ENCODE peak calls at places on chromosomes 16 and 17, in eight cellular contexts. T, L, N, M, H, J, U and A are unnamed samples.

GRCh38 chr16:15054357-15055140 is 1.3 kb downstream of the NTAN1 start:
- DNase-seq in U (no peak), M (no peak), T (no peak), H (no peak), J (no peak), N (no peak), L (no peak), A (no peak)

GRCh38 chr17:27762527-27763305 is 37.6 kb downstream of the NOS2 start:
- DNase-seq in N (peak; percentile 28), M (no peak), H (peak; percentile 14), U (no peak), T (no peak), J (no peak), L (peak; percentile 53), A (no peak)

GRCh38 chr16:57518520-57518919 is 17.9 kb downstream of the CCDC102A start:
- DNase-seq in H (no peak), M (no peak), L (no peak), T (no peak), N (no peak), U (no peak), J (no peak), A (no peak)

GRCh38 chr17:6753565-6753964 is 2.3 kb upstream of the XAF1 start:
- DNase-seq in L (no peak), N (no peak), U (no peak), H (no peak), T (no peak), M (no peak), J (no peak), A (no peak)

GRCh38 chr17:61425682-61426481 is 26.2 kb downstream of the TBX2 start:
- DNase-seq in H (no peak), N (peak; percentile 60), U (no peak), J (no peak), M (no peak), L (no peak), T (no peak), A (peak; percentile 74)

GRCh38 chr16:82042144-82042543 is 7.1 kb downstream of the HSD17B2 start:
- DNase-seq in H (no peak), T (no peak), L (no peak), M (no peak), J (no peak), N (no peak), U (no peak), A (no peak)

GRCh38 chr17:36529121-36529520 is 5.5 kb downstream of the MYO19 start:
- DNase-seq in M (no peak), U (no peak), T (no peak), H (no peak), L (no peak), N (peak; percentile 65), J (no peak), A (no peak)

GRCh38 chr17:43020789-43021738 is 1.1 kb downstream of the VAT1 start:
- DNase-seq in L (peak; percentile 35), N (peak; percentile 40), J (no peak), H (no peak), U (peak; percentile 17), M (peak; percentile 24), T (peak; percentile 25), A (no peak)

GRCh38 chr17:14019186-14019956 is 49.9 kb upstream of the COX10 start:
- DNase-seq in T (no peak), H (peak; percentile 11), L (no peak), N (peak; percentile 74), J (peak; percentile 3), U (no peak), M (no peak), A (no peak)

GRCh38 chr16:30753596-30753995 is 5.4 kb downstream of the PHKG2 start:
- DNase-seq in N (no peak), H (no peak), L (no peak), U (no peak), J (no peak), M (no peak), T (no peak), A (no peak)

GRCh38 chr16:53478965-53479364 is 24.0 kb downstream of the AKTIP start:
- DNase-seq in H (no peak), J (no peak), L (no peak), M (no peak), T (no peak), N (no peak), U (no peak), A (no peak)

GRCh38 chr17:76173474-76173873 is 32.4 kb upstream of the FOXJ1 start:
- DNase-seq in L (no peak), J (no peak), U (no peak), H (no peak), T (no peak), M (no peak), N (no peak), A (no peak)

GRCh38 chr16:10039220-10040096 is 142.8 kb downstream of the GRIN2A start:
- DNase-seq in T (no peak), M (no peak), U (no peak), L (no peak), H (no peak), N (no peak), J (no peak), A (no peak)

GRCh38 chr16:57185446-57185944 is 344 bp downstream of the PSME3IP1 start:
- DNase-seq in U (no peak), M (peak; percentile 17), L (no peak), T (peak; percentile 26), H (no peak), N (peak; percentile 64), J (peak; percentile 22), A (no peak)

GRCh38 chr16:51150894-51151320 is at the start of gene SALL1:
- DNase-seq in M (no peak), L (no peak), J (no peak), H (no peak), T (no peak), N (no peak), U (no peak), A (no peak)

GRCh38 chr16:5175263-5175662 is 77.7 kb upstream of the EEF2KMT start:
- DNase-seq in T (no peak), N (no peak), U (no peak), M (no peak), J (no peak), L (no peak), H (peak; percentile 47), A (no peak)

GRCh38 chr16:10453159-10453510 is 67.3 kb downstream of the ATF7IP2 start:
- DNase-seq in J (no peak), L (no peak), H (no peak), N (no peak), U (no peak), T (no peak), M (no peak), A (no peak)

GRCh38 chr17:65049085-65049756 is 7.3 kb downstream of the GNA13 start:
- DNase-seq in J (no peak), H (no peak), M (no peak), N (no peak), T (no peak), L (no peak), U (no peak), A (no peak)

GRCh38 chr16:35200662-35201061 is 1741.2 kb downstream of the TP53TG3F start:
- DNase-seq in U (no peak), L (no peak), M (no peak), T (no peak), N (no peak), J (no peak), H (no peak), A (no peak)

GRCh38 chr17:21394265-21394664 is 18.1 kb downstream of the KCNJ12 start:
- DNase-seq in M (no peak), T (no peak), U (no peak), J (no peak), L (no peak), H (no peak), N (peak; percentile 77), A (no peak)

GRCh38 chr17:69175812-69176517 is 34.3 kb upstream of the ABCA6 start:
- DNase-seq in U (no peak), M (no peak), T (no peak), N (peak; percentile 95), J (no peak), H (no peak), L (no peak), A (no peak)

GRCh38 chr17:58822148-58823050 is 66.7 kb downstream of the PPM1E start:
- DNase-seq in L (no peak), H (no peak), U (no peak), J (no peak), T (no peak), M (no peak), N (no peak), A (no peak)

GRCh38 chr17:7897773-7898172 is 9.2 kb downstream of the CHD3 start:
- DNase-seq in T (no peak), N (peak; percentile 21), H (no peak), U (no peak), L (no peak), J (no peak), M (no peak), A (no peak)

GRCh38 chr17:80460286-80460881 is 16.0 kb downstream of the NPTX1 start:
- DNase-seq in T (no peak), U (no peak), H (no peak), L (no peak), M (no peak), J (no peak), N (no peak), A (no peak)

GRCh38 chr17:65185686-65186382 is 48.7 kb downstream of the RGS9 start:
- DNase-seq in J (no peak), M (no peak), L (no peak), N (no peak), U (no peak), H (no peak), T (no peak), A (no peak)

GRCh38 chr17:83176956-83177583 is 97.7 kb downstream of the METRNL start:
- DNase-seq in M (no peak), T (no peak), H (no peak), N (no peak), U (no peak), L (no peak), J (no peak), A (peak; percentile 74)

GRCh38 chr16:21283521-21284289 is 5.6 kb upstream of the CRYM start:
- DNase-seq in U (no peak), T (no peak), H (no peak), M (no peak), N (no peak), J (no peak), L (no peak), A (peak; percentile 85)

GRCh38 chr17:83086907-83087787 is 7.7 kb downstream of the METRNL start:
- DNase-seq in N (no peak), M (no peak), L (no peak), T (no peak), H (no peak), U (no peak), J (no peak), A (no peak)

GRCh38 chr16:53053967-53054669 is 673 bp upstream of the CHD9 start:
- DNase-seq in H (no peak), U (no peak), L (peak; percentile 66), N (peak; percentile 5), J (peak; percentile 17), M (no peak), T (no peak), A (no peak)

GRCh38 chr16:73846292-73846849 is 450.2 kb upstream of the PSMD7 start:
- DNase-seq in T (no peak), N (no peak), U (no peak), H (no peak), J (no peak), M (no peak), L (no peak), A (no peak)

GRCh38 chr16:84482001-84482891 is 22.2 kb downstream of the MEAK7 start:
- DNase-seq in T (no peak), U (no peak), N (no peak), J (no peak), L (no peak), M (no peak), H (no peak), A (peak; percentile 89)

GRCh38 chr16:49443576-49443975 is 70.0 kb downstream of the C16orf78 start:
- DNase-seq in N (no peak), M (no peak), T (no peak), H (no peak), J (no peak), U (no peak), L (no peak), A (no peak)

GRCh38 chr17:72189781-72190593 is 69.2 kb downstream of the SOX9 start:
- DNase-seq in T (no peak), M (no peak), H (peak; percentile 76), U (no peak), L (no peak), J (no peak), N (no peak), A (no peak)

GRCh38 chr16:88940196-88941050 is 36.6 kb downstream of the CBFA2T3 start:
- DNase-seq in T (no peak), J (no peak), N (no peak), M (no peak), U (no peak), L (peak; percentile 33), H (no peak), A (no peak)